ENCODE peak calls at places on chromosomes 13 and 19, in five cellular contexts. P, Z, L, T and B are unnamed samples. For H3K4me1, the result is how much of the 10 kb centered on the place peaks cover.

GRCh38 chr13:29566864-29567263 is 28.6 kb downstream of the SLC7A1 start:
- DNase-seq in P (no peak), Z (no peak), T (no peak), L (no peak), B (no peak)

GRCh38 chr13:100987993-100988392 is 313.4 kb upstream of the TMTC4 start:
- DNase-seq in Z (no peak), T (no peak), L (no peak), P (no peak), B (no peak)

GRCh38 chr19:1181606-1182005 is 7.5 kb upstream of the SBNO2 start:
- DNase-seq in L (no peak), P (no peak), T (peak), Z (no peak), B (no peak)

GRCh38 chr13:37686501-37686900 is 87.9 kb upstream of the POSTN start:
- DNase-seq in T (no peak), L (no peak), P (no peak), Z (no peak), B (no peak)

GRCh38 chr13:38024431-38024830 is 154.9 kb upstream of the TRPC4 start:
- DNase-seq in L (no peak), Z (no peak), P (no peak), T (no peak), B (no peak)

GRCh38 chr19:53865918-53866696 is 1.6 kb upstream of the MYADM start:
- DNase-seq in P (peak), L (peak), Z (peak), T (peak), B (peak)

GRCh38 chr19:29259153-29259552 is 46.2 kb upstream of the UQCRFS1 start:
- DNase-seq in T (peak), P (no peak), Z (no peak), L (no peak), B (no peak)

GRCh38 chr13:77544365-77544764 is 8.9 kb downstream of the SCEL start:
- DNase-seq in P (peak), Z (peak), L (peak), T (no peak), B (peak)

GRCh38 chr19:40611900-40612698 is 10.9 kb downstream of the LTBP4 start:
- DNase-seq in Z (no peak), P (no peak), T (no peak), L (no peak), B (no peak)

GRCh38 chr19:40611096-40611495 is 9.9 kb downstream of the LTBP4 start:
- DNase-seq in L (no peak), Z (no peak), T (no peak), P (no peak), B (no peak)

GRCh38 chr19:40608957-40609356 is 7.8 kb downstream of the LTBP4 start:
- DNase-seq in Z (no peak), L (no peak), P (no peak), T (no peak), B (no peak)

GRCh38 chr19:40609561-40610395 is 8.6 kb downstream of the LTBP4 start:
- DNase-seq in L (no peak), T (peak), Z (peak), P (peak), B (peak)

DNA sequence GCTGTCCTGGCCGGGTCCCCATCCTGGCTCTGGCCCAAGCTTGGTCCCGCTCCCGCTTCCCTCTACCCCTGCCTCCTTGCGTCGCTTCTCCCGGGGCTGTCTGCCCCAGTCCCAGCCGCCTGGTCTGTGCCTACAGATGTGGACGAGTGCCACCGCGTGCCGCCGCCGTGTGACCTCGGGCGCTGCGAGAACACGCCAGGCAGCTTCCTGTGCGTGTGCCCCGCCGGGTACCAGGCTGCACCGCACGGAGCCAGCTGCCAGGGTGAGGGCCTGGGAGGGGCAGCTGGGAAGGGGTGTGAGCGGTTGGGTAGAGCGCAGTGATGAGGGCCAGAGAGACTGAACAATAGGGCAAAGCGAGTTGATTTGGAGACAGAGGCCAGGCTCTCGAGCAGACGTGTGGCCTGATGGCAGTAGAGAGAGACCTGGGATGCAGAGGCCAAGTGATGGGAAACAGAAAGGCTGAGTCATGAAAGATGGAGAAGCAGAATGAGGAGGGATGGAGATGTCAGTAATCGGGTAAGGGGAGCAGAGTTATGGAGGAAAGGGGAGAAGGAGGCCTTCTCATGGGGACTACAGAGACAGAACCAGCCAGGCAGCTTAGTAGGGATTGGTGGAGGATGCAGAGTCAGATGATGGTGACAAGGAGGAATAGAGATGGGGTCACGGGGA is 9.4 kb downstream of the LTBP4 start:
- DNase-seq in T (peak), P (no peak), Z (peak), L (no peak), B (peak)
- H3K4me1 ChIP-seq in T (half or more), P (under half), Z (half or more), L (under half), B (half or more)

DNA sequence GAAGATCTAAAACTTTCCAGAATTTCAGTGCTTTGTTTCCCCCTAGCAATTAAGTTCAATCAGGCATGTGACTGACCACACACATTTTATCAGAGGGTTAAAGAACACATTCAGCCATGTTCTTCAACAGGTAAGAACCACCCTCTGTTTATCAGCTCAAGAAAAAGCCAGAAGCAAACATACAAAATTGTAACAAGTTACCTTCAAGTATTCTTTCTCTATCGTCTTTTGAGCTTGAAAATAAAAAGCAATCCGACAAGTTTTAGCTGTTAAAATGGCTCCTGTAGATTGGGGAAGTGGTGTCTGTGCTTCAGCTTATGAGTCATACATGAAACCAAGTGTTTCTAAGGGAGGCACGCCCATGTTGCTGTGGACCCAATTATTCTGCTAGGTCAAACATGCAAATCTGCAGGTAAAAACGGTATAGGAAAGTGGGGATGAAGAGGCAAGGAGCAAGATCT is at the start of gene ELF1:
- DNase-seq in T (no peak), P (no peak), L (peak), Z (peak), B (no peak)
- H3K4me3 ChIP-seq in T (peak), P (no peak), L (no peak), Z (peak), B (peak)

DNA sequence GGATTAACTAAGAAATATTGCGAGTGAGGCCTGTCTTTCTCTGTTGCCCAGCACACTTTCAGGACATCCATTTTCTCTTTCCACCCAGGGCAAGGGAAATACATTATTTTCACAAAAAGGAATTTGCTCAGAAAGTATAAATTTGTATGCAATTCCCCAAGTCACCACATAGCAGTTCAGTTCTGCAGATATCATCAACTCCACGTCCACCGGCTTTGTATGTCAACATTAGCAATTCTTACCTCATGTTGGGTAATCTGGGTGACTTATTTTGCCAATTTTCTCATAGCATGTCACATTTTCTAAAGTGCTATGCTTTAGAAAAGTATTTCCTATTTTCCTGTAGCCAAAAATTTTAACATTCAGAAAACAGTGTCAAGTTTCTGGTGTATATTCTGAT is 501.8 kb downstream of the EFNB2 start:
- DNase-seq in T (no peak), P (no peak), Z (no peak), L (peak), B (no peak)
- TF ChIP-seq CTCF in T (no peak), P (no peak), Z (no peak), L (peak), B (no peak)

DNA sequence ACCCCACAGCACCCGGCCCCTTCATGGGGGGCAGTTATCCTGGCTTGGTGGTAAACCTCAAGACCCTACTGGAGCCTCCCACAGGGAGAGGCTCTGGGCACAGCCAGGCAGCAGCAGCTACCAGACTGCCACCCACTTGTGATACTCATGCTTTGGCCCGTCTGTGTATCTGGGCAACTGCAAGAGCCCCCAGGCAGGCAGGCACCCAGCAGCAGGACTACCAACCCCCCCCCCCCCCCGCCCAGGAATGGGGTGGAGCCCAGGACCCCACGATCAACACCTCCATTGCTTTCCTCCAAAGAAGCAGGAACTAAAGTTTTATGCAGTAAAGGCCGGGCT is 896 bp upstream of the LYL1 start:
- DNase-seq in Z (no peak), P (no peak), T (no peak), L (no peak), B (no peak)
- H3K4me1 ChIP-seq in Z (under half), P (under half), T (under half), L (under half), B (half or more)

DNA sequence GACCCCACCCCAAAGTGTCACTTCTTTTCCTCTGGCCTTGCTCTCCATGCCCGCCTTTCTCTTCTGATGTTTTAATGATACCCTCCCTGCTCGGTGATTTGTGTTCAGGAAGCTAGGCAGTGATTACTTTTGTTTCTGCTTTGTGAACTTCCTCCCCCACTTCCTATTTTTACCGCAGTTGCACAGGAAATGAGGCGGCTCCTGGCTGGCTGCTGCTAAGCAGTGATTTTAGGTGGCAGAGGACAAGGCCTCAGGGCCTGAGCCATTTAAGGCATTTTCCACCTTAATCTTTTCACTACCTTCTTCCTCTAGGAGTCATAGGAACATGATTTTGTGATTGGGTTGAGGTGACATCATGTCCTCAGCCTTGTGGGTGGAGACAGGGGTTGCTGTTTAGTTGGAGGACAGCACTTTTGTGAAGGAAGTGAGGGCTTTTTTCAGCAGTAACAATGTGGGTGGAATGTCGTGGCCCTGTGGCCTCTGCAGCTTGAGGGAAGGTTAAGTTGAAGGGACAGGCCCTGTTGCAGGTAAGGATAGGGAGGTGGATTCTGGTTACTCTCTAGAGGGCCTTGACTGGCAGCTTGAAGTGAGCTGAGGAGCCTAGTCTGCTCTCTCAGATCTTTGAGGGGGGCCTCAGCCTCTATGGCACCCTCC is 15.7 kb downstream of the GARRE1 start:
- DNase-seq in P (peak), Z (peak), L (peak), T (peak), B (peak)
- H3K4me3 ChIP-seq in P (no peak), Z (peak), L (no peak), T (no peak), B (peak)